ENCODE peak calls at places on chromosomes 6 and 20, in seven cellular contexts. W, L, Q, A, C, T and Z are unnamed samples.
A peak's percentile ranks its signal among the peaks of the same experiment; 100 is the strongest.

GRCh38 chr6:153146413-153146812 is 15.3 kb upstream of the RGS17 start:
- DNase-seq in Q (no peak), C (no peak), W (no peak), A (no peak), L (no peak), T (no peak), Z (no peak)

GRCh38 chr6:85641916-85642773 is 541 bp downstream of the SYNCRIP start:
- DNase-seq in C (peak; percentile 48), W (peak; percentile 17), T (peak; percentile 73), L (peak; percentile 66), A (peak; percentile 65), Q (peak; percentile 62), Z (peak; percentile 19)

GRCh38 chr20:6768228-6769185 is 1.0 kb downstream of the BMP2 start:
- DNase-seq in C (peak; percentile 32), Q (no peak), A (peak; percentile 40), T (peak; percentile 37), W (peak; percentile 46), L (no peak), Z (peak; percentile 16)

GRCh38 chr6:15453186-15453585 is 207.3 kb downstream of the JARID2 start:
- DNase-seq in T (no peak), L (no peak), A (no peak), W (no peak), C (no peak), Q (no peak), Z (no peak)

GRCh38 chr6:26305097-26305841 is 59.7 kb upstream of the BTN3A2 start:
- DNase-seq in L (peak; percentile 41), W (no peak), A (peak; percentile 64), Q (peak; percentile 82), C (peak; percentile 44), T (peak; percentile 46), Z (peak; percentile 91)

GRCh38 chr6:43544461-43544860 is 27.6 kb downstream of the POLR1C start:
- DNase-seq in C (no peak), T (no peak), L (no peak), A (no peak), W (no peak), Q (no peak), Z (no peak)

GRCh38 chr20:16945619-16946018 is 197.5 kb downstream of the OTOR start:
- DNase-seq in W (no peak), A (no peak), C (no peak), T (no peak), L (no peak), Q (no peak), Z (no peak)

GRCh38 chr6:14455442-14455841 is 337.9 kb downstream of the CD83 start:
- DNase-seq in C (no peak), T (no peak), W (no peak), A (no peak), Q (no peak), L (no peak), Z (no peak)

GRCh38 chr20:4937422-4938319 is 63.6 kb downstream of the SLC23A2 start:
- DNase-seq in T (no peak), A (peak; percentile 20), W (no peak), L (no peak), Q (no peak), C (peak; percentile 59), Z (no peak)

GRCh38 chr6:163572612-163573011 is 158.1 kb downstream of the QKI start:
- DNase-seq in L (no peak), A (no peak), T (no peak), C (no peak), W (no peak), Q (no peak), Z (no peak)

GRCh38 chr20:34062651-34063482 is 49.2 kb downstream of the EIF2S2 start:
- DNase-seq in C (no peak), Q (no peak), W (no peak), A (no peak), T (no peak), L (no peak), Z (no peak)

GRCh38 chr6:6927437-6928361 is 180.1 kb upstream of the RREB1 start:
- DNase-seq in A (no peak), T (peak; percentile 80), W (peak; percentile 18), L (no peak), C (no peak), Q (peak; percentile 14), Z (no peak)

GRCh38 chr20:19881080-19881840 is 123.2 kb downstream of the RIN2 start:
- DNase-seq in A (no peak), T (no peak), Q (no peak), C (no peak), W (no peak), L (no peak), Z (no peak)

GRCh38 chr20:45077559-45077958 is 23.4 kb downstream of the KCNS1 start:
- DNase-seq in A (no peak), T (no peak), L (no peak), Q (no peak), C (no peak), W (no peak), Z (no peak)

GRCh38 chr6:135227758-135228157 is 46.6 kb downstream of the MYB start:
- DNase-seq in C (no peak), A (no peak), T (no peak), L (no peak), W (no peak), Q (no peak), Z (no peak)

GRCh38 chr6:140782941-140783340 is 1349.8 kb upstream of the GJE1 start:
- DNase-seq in A (no peak), Q (no peak), T (no peak), L (no peak), C (no peak), W (no peak), Z (no peak)

GRCh38 chr20:57883761-57884160 is 173.9 kb upstream of the PMEPA1 start:
- DNase-seq in W (no peak), Q (peak; percentile 5), C (no peak), A (no peak), L (no peak), T (no peak), Z (no peak)

GRCh38 chr20:59824711-59825562 is 108.5 kb downstream of the SYCP2 start:
- DNase-seq in Q (no peak), T (no peak), C (no peak), W (no peak), L (no peak), A (no peak), Z (no peak)

GRCh38 chr6:95866732-95867131 is 149.0 kb upstream of the FUT9 start:
- DNase-seq in L (peak; percentile 9), A (peak; percentile 17), C (peak; percentile 41), Q (peak; percentile 52), T (peak; percentile 34), W (no peak), Z (no peak)

GRCh38 chr6:69699655-69700054 is 97.2 kb downstream of the LMBRD1 start:
- DNase-seq in W (no peak), L (no peak), Q (no peak), T (no peak), C (no peak), A (no peak), Z (no peak)

GRCh38 chr6:39925931-39926290 is 8.4 kb downstream of the MOCS1 start:
- DNase-seq in T (no peak), A (no peak), L (no peak), W (no peak), Q (no peak), C (no peak), Z (no peak)

GRCh38 chr20:56200456-56200855 is 48.1 kb upstream of the MC3R start:
- DNase-seq in T (no peak), C (no peak), W (no peak), A (no peak), Q (peak; percentile 10), L (peak; percentile 33), Z (no peak)

GRCh38 chr6:41371992-41372525 is 36.7 kb downstream of the NCR2 start:
- DNase-seq in L (no peak), W (no peak), C (peak; percentile 46), Q (no peak), A (peak; percentile 14), T (peak; percentile 44), Z (no peak)

GRCh38 chr6:157689875-157690274 is 133.2 kb upstream of the SNX9 start:
- DNase-seq in C (no peak), L (no peak), Q (no peak), T (no peak), A (no peak), W (no peak), Z (no peak)

DNA sequence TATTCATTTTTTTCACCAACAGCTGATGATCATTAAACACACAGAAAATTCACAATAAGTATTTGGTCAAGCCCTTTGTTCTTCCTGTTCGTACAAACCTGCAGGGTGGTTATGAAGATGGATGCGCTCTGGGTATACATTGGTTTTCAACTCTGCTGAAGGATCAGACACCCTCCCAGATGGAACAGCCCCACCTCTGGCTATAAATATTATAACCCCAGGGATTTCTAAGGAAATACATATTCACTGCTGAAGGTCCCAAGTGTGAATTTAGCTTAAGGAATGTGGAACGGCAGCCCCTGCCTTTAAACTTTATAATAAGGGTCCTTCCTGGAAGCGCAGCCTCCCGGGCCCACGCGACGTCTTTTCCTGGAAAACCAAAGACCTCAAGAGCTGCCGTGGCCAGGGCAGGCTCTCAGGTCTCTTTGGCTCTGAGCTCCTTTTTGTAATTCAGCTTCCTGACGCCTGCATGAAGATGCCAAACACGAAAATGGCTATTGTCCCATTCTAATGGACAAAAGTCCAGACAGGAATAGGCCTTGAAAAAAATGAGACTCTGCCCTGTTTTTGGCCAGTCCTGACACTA is 172.4 kb upstream of the SSTR4 start:
- DNase-seq in C (no peak), T (no peak), W (no peak), A (no peak), Q (no peak), L (no peak), Z (no peak)
- H3K4me3 ChIP-seq in C (no peak overlapping the region), T (no peak overlapping the region), W (no peak overlapping the region), A (no peak overlapping the region), Q (no peak overlapping the region), L (no peak overlapping the region), Z (no peak overlapping the region)

GRCh38 chr6:56956481-56956880 is 1.6 kb downstream of the BEND6 start:
- DNase-seq in W (no peak), L (no peak), T (no peak), Q (no peak), A (no peak), C (no peak), Z (no peak)

GRCh38 chr6:56953597-56954388 is 1.1 kb upstream of the BEND6 start:
- DNase-seq in W (peak; percentile 27), Q (peak; percentile 75), C (no peak), L (no peak), T (peak; percentile 2), A (no peak), Z (no peak)

GRCh38 chr6:56954389-56955170 is at the start of gene BEND6:
- DNase-seq in T (peak; percentile 62), C (peak; percentile 27), Q (peak; percentile 74), W (peak; percentile 60), A (no peak), L (no peak), Z (peak; percentile 64)

GRCh38 chr6:56957856-56958255 is 2.9 kb downstream of the BEND6 start:
- DNase-seq in A (no peak), Q (no peak), T (no peak), W (no peak), C (no peak), L (no peak), Z (no peak)

GRCh38 chr6:56955171-56956155 is 556 bp downstream of the BEND6 start:
- DNase-seq in W (peak; percentile 81), C (peak; percentile 71), T (peak; percentile 78), L (peak; percentile 90), Q (peak; percentile 95), A (peak; percentile 51), Z (peak; percentile 83)
- H3K4me3 ChIP-seq in W (peak overlapping the region; percentile 63), C (peak overlapping the region; percentile 57), T (peak overlapping the region; percentile 40), L (peak overlapping the region; percentile 75), Q (peak overlapping the region; percentile 64), A (peak overlapping the region; percentile 41), Z (peak overlapping the region; percentile 78)

GRCh38 chr20:43681991-43682410 is 15.1 kb downstream of the MYBL2 start:
- DNase-seq in Q (peak; percentile 97), A (no peak), W (no peak), T (no peak), C (no peak), L (peak; percentile 99), Z (no peak)
- H3K4me3 ChIP-seq in Q (peak overlapping the region; percentile 47), A (no peak overlapping the region), W (no peak overlapping the region), T (no peak overlapping the region), C (no peak overlapping the region), L (peak overlapping the region; percentile 59), Z (no peak overlapping the region)

GRCh38 chr6:86888311-86888710 is 49.0 kb upstream of the HTR1E start:
- DNase-seq in W (no peak), T (no peak), Q (no peak), C (no peak), L (no peak), A (no peak), Z (no peak)
- H3K4me3 ChIP-seq in W (no peak overlapping the region), T (no peak overlapping the region), Q (no peak overlapping the region), C (no peak overlapping the region), L (no peak overlapping the region), A (no peak overlapping the region), Z (no peak overlapping the region)